ENCODE peak calls at places on chromosomes 6 and 20, in eight cellular contexts. R is aorta; I is small intestine; N is uterus; J is spleen; Z is CD8-positive, alpha-beta T cell; F is colonic mucosa; H is stomach. C is an unnamed sample. For H3K27me3, the result is how much of the 10 kb centered on the place peaks cover.

GRCh38 chr6:155958550-155958949 is 502.9 kb upstream of the NOX3 start:
- DNase-seq in R (no peak), H (peak), I (peak), N (no peak), Z (no peak), J (no peak), F (peak), C (no peak)

GRCh38 chr6:69026243-69026642 is 391.2 kb downstream of the ADGRB3 start:
- DNase-seq in F (no peak), R (no peak), J (no peak), H (no peak), I (no peak), N (no peak), Z (no peak), C (no peak)

GRCh38 chr6:26594730-26595632 is 1.8 kb upstream of the ABT1 start:
- DNase-seq in F (no peak), I (no peak), Z (no peak), N (peak), H (no peak), R (no peak), J (no peak), C (no peak)

GRCh38 chr20:35369804-35370203 is 42.0 kb downstream of the UQCC1 start:
- DNase-seq in I (no peak), H (no peak), R (no peak), F (no peak), N (no peak), J (no peak), Z (no peak), C (no peak)

GRCh38 chr20:24692429-24693190 is 223.2 kb downstream of the SYNDIG1 start:
- DNase-seq in F (peak), H (peak), Z (peak), N (no peak), J (peak), I (no peak), R (no peak), C (no peak)

GRCh38 chr20:2468581-2469407 is 1.8 kb downstream of the SNRPB start:
- DNase-seq in I (no peak), J (no peak), H (no peak), F (no peak), R (no peak), Z (no peak), N (no peak), C (no peak)

GRCh38 chr6:54335871-54336270 is 27.6 kb downstream of the TINAG start:
- DNase-seq in H (no peak), Z (no peak), F (no peak), I (no peak), R (no peak), J (no peak), N (no peak), C (no peak)

GRCh38 chr6:117601811-117602150 is 530 bp downstream of the GOPC start:
- DNase-seq in J (no peak), Z (no peak), N (no peak), I (peak), R (no peak), F (peak), H (no peak), C (no peak)

GRCh38 chr6:140480852-140481251 is 1106.4 kb upstream of the CITED2 start:
- DNase-seq in H (no peak), J (no peak), I (no peak), N (no peak), Z (no peak), F (no peak), R (no peak), C (no peak)

GRCh38 chr20:723756-724155 is 44.5 kb downstream of the SLC52A3 start:
- DNase-seq in Z (no peak), N (no peak), I (no peak), H (no peak), J (peak), R (no peak), F (no peak), C (no peak)

GRCh38 chr6:168030218-168030693 is 32.8 kb downstream of the KIF25 start:
- DNase-seq in J (no peak), I (no peak), H (no peak), R (no peak), F (no peak), Z (no peak), N (no peak), C (no peak)

GRCh38 chr6:22582806-22583205 is 13.4 kb downstream of the HDGFL1 start:
- DNase-seq in F (no peak), I (no peak), J (no peak), N (no peak), Z (no peak), H (no peak), R (no peak), C (no peak)

GRCh38 chr20:43558412-43559146 is at the start of gene SGK2:
- DNase-seq in N (no peak), I (peak), R (no peak), F (peak), Z (no peak), J (peak), H (peak), C (peak)

GRCh38 chr20:34083137-34083536 is 28.9 kb downstream of the EIF2S2 start:
- DNase-seq in F (peak), R (peak), Z (no peak), J (no peak), N (peak), H (peak), I (peak), C (peak)

GRCh38 chr6:105484238-105485161 is 81.6 kb upstream of the PREP start:
- DNase-seq in J (no peak), H (no peak), N (no peak), R (no peak), I (peak), F (no peak), Z (no peak), C (no peak)

GRCh38 chr6:38510205-38510604 is 129.5 kb downstream of the BTBD9 start:
- DNase-seq in Z (no peak), R (no peak), H (no peak), J (no peak), N (no peak), I (no peak), F (no peak), C (no peak)

GRCh38 chr20:57882451-57883161 is 172.8 kb upstream of the PMEPA1 start:
- DNase-seq in J (no peak), H (no peak), N (no peak), I (no peak), F (peak), R (no peak), Z (peak), C (peak)

GRCh38 chr6:20691185-20691584 is 156.9 kb downstream of the CDKAL1 start:
- DNase-seq in H (no peak), I (no peak), N (no peak), R (no peak), J (no peak), Z (no peak), F (no peak), C (no peak)

GRCh38 chr6:163526356-163526755 is 111.8 kb downstream of the QKI start:
- DNase-seq in R (no peak), Z (no peak), F (no peak), H (no peak), N (no peak), I (no peak), J (no peak), C (no peak)

DNA sequence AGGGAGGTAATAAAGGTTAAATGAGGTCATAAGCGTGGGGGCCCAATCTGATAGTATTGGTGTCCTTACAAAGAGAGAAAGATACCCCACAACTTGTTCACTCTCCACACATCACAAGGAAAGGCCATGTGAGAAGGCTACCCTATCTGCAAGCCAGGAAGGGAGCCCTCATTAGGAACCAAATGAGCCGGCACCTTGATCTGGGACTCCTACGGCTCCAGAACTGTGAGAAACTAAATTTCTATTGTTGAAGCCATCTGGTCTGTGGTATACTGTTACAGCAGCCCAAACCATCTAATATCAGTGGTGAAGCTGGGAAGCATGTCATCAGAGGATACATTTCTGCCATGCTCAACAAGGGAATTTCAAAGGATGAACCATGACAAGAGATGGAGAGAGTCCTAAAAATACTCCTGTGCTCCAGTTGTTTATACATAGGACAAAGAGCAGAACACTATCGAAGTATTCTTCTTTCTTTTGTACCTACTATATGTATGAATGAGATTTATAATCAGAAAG is 10.4 kb downstream of the COX7A2 start:
- DNase-seq in Z (no peak), R (no peak), J (no peak), H (no peak), I (no peak), F (no peak), N (no peak), C (no peak)
- H3K27ac ChIP-seq in Z (no peak), R (no peak), J (no peak), H (no peak), I (no peak), F (no peak), N (no peak), C (no peak)

GRCh38 chr6:138086573-138087196 is 20.5 kb downstream of the PERP start:
- DNase-seq in N (no peak), R (no peak), H (no peak), J (no peak), I (peak), Z (no peak), F (no peak), C (no peak)
- H3K27me3 ChIP-seq in N (under half), R (under half), H (under half), J (under half), I (under half), Z (under half), F (under half), C (under half)

DNA sequence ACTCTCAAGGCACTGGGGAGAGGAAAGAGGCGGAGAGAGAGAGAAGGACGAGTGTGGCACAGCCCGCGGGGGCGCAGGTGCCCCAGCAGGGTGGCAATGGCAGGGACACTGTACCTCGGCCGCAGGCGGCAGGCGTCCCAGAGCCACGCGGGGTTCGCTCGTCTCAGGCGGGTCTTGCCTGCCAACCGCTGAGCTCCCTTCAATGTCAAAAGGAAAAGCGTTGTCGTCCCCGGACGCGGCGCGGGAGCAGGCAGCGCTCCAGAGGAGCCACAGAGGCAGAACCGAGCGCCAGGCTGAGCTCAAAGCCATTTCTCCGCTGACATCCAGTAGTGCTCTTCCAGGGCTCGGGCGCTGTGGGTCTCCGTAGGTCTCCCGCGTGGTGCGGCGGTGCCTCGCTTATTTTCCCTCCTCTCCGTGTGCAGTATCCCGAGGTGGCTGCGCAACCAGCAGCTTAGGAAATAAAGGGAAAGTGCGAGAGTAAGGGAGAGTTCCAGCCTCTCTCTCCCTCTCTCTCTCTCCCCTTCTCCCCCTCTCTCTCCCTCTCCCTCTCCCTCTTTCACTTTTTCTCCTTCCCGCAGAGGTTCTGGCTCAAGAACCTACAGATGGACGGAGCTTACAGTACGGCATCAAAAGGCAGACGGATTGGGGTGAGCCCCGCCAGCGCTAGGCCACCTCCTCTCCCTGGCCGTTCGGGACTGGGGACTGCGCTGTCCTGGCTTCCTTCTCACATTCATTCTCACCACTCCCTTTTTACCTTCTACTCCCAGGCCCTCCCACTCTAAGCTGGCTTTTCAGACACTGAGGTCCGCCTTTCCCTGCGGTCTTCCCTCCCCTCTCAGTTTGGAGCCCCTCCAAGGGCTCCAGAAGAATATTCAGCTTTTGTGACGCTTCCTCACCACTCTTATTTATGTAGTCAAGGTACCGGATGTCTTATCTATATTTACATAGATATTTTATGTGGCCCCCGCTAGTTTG is at the start of gene LAMA4:
- DNase-seq in I (no peak), J (peak), Z (no peak), R (peak), F (peak), H (peak), N (peak), C (no peak)
- H3K27ac ChIP-seq in I (peak), J (no peak), Z (no peak), R (no peak), F (peak), H (peak), N (peak), C (no peak)

DNA sequence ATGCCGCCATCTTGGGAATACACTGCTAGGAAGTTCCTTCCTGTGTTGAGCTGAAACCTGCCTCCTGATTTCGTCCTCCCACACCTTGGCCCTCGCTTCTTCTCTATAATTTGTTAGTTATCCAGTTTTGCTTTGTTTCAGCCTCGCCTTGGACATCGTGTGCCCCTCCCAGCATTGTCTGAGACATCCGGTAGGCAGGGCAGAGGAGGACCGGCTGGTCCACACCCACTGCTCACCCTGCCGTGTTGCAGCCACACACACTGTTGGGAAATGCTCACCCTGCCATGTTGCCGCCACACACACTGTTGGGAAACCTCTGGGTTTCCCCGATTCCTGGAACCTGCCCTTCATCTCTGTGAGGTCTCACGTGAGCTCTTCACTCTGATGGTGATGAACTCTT is 105.1 kb downstream of the CDH4 start:
- DNase-seq in I (no peak), F (no peak), Z (no peak), J (no peak), N (no peak), R (peak), H (no peak), C (no peak)
- H3K27me3 ChIP-seq in I (under half), F (under half), Z (under half), J (under half), N (under half), R (under half), H (half or more), C (under half)

GRCh38 chr20:36856196-36856595 is 19.7 kb upstream of the TLDC2 start:
- DNase-seq in Z (no peak), I (no peak), J (no peak), R (peak), H (no peak), F (no peak), N (no peak), C (peak)

GRCh38 chr20:36852187-36852586 is 23.8 kb upstream of the TLDC2 start:
- DNase-seq in F (no peak), H (no peak), N (no peak), I (no peak), Z (no peak), J (no peak), R (peak), C (no peak)

GRCh38 chr20:36856691-36857635 is 19.0 kb upstream of the TLDC2 start:
- DNase-seq in J (peak), Z (peak), I (no peak), R (peak), F (no peak), H (no peak), N (no peak), C (peak)

GRCh38 chr20:36854343-36855240 is 21.3 kb upstream of the TLDC2 start:
- DNase-seq in J (no peak), I (peak), Z (no peak), H (no peak), N (no peak), R (no peak), F (peak), C (peak)

DNA sequence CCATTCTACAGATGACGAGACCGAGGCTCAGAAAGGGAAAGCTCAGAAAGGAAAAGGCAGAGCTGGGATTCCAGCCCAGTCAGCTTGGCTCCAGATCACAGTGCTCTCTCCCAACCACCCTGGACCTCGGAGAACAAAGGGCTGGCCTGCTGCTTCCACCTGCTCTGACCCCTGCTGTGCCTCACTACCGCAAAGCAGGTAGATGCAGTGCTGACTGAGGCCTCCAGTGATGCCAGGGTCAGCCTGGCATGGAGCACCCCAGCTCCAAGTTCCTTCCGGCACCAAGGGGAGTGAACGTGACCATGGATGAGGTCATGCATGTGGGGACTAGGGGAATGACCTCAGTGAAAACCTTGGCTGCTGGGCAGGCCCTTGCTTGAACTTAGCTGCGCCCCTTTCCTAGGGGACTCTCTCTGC is 20.7 kb upstream of the TLDC2 start:
- DNase-seq in F (no peak), H (no peak), N (no peak), Z (no peak), R (peak), I (no peak), J (no peak), C (peak)
- H3K27ac ChIP-seq in F (no peak), H (peak), N (peak), Z (no peak), R (no peak), I (no peak), J (peak), C (peak)

GRCh38 chr6:149437212-149437611 is 37.1 kb downstream of the SUMO4 start:
- DNase-seq in H (no peak), Z (no peak), I (no peak), R (no peak), N (no peak), F (no peak), J (no peak), C (no peak)
- H3K27me3 ChIP-seq in H (under half), Z (under half), I (under half), R (under half), N (under half), F (under half), J (under half), C (under half)

GRCh38 chr6:44220913-44221290 is 2.5 kb upstream of the SLC29A1 start:
- DNase-seq in J (no peak), H (no peak), I (no peak), R (no peak), Z (no peak), N (no peak), F (no peak), C (no peak)
- H3K27ac ChIP-seq in J (peak), H (peak), I (no peak), R (no peak), Z (no peak), N (peak), F (no peak), C (peak)

DNA sequence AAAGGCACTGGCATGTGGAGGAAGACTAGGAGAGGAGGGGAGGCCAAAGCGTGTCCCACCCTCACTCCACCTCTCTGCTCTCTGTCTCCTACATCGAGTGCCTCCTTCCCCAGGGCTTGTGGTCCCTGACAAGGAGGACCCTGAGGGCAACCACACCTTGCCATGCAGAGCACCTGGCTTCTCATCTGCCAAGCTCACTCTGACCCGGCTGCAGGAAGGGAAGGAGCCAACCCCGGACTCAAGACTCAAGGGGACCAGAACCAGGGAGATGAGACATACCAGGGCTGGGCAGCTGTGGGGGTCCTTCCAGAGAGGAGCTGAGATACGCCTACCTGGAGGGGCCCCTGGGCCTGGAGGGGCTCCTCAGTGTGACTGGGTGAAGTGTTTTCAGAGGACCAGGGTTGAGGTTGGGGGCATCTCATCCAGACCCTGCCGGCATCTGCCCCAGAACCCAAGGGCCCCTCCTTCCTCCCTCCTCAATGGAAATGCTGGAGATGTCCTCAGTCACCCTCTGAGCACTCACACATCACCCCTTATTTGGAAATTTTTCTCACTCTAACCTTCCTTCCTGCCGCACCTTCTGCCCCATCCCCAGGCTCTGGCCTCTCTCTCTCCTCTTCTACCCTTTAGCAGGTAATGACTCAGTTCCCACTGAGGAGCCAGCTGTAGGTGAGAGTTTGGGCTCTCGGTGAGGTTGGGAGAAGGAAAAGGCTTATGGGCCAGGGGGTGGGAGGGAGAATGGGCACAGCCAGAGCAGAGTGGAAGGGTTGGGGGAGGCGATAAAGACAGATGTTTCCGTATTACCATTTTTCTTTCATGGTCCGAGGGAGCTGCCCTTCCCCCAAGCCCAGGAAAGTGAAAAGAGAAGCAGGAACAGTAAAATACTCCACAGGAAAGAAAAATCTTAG is 32.0 kb upstream of the POU5F1 start:
- DNase-seq in F (peak), I (no peak), J (peak), R (no peak), N (no peak), Z (no peak), H (no peak), C (no peak)
- H3K27me3 ChIP-seq in F (under half), I (under half), J (under half), R (under half), N (under half), Z (under half), H (under half), C (under half)

C was measured in RWPE2.